ENCODE peak calls at places on chromosome 7, in ten cellular contexts. A, P, D, E, H, Z, Y, J, B and M are unnamed samples. For H3K36me3, the result is how much of the 10 kb centered on the place peaks cover.

GRCh38 chr7:30238721-30239441 is 45.5 kb upstream of the ZNRF2 start:
- DNase-seq in B (peak), H (peak), J (no peak), E (peak), D (no peak), P (peak), Y (peak), A (peak), Z (no peak), M (peak)

GRCh38 chr7:155526225-155526624 is 20.1 kb downstream of the CNPY1 start:
- DNase-seq in P (no peak), B (no peak), A (no peak), J (no peak), Y (no peak), H (no peak), D (peak), E (no peak), Z (no peak), M (no peak)

GRCh38 chr7:7452652-7453051 is 83.0 kb downstream of the COL28A1 start:
- DNase-seq in Y (no peak), J (no peak), D (no peak), B (no peak), P (no peak), H (no peak), E (no peak), Z (no peak), A (no peak), M (no peak)

GRCh38 chr7:15459018-15459621 is 102.7 kb downstream of the AGMO start:
- DNase-seq in P (no peak), E (no peak), A (no peak), J (peak), D (no peak), B (no peak), Z (no peak), H (no peak), Y (no peak), M (no peak)

GRCh38 chr7:155738652-155739537 is 73.4 kb downstream of the SHH start:
- DNase-seq in A (peak), Z (no peak), B (peak), P (peak), J (peak), D (no peak), Y (no peak), H (peak), E (peak), M (peak)

GRCh38 chr7:41463770-41464470 is 239.0 kb downstream of the INHBA start:
- DNase-seq in Y (no peak), P (no peak), E (no peak), Z (no peak), J (no peak), D (no peak), H (no peak), B (no peak), A (no peak), M (no peak)

GRCh38 chr7:7114575-7115291 is 67.6 kb upstream of the C1GALT1 start:
- DNase-seq in J (no peak), B (no peak), D (no peak), H (no peak), E (no peak), Y (no peak), P (no peak), A (peak), Z (no peak), M (no peak)

GRCh38 chr7:16838386-16838785 is 33.6 kb upstream of the AGR2 start:
- DNase-seq in P (no peak), J (no peak), H (peak), E (no peak), A (no peak), Z (no peak), Y (no peak), B (no peak), D (no peak), M (no peak)

GRCh38 chr7:148905093-148905666 is 21.1 kb upstream of the EZH2 start:
- DNase-seq in Y (no peak), H (no peak), P (no peak), J (no peak), D (no peak), E (no peak), B (no peak), Z (no peak), A (no peak), M (no peak)

GRCh38 chr7:27958933-27959548 is 219.1 kb downstream of the TAX1BP1 start:
- DNase-seq in P (no peak), J (no peak), E (no peak), D (no peak), Y (no peak), B (no peak), A (no peak), Z (no peak), H (no peak), M (no peak)

GRCh38 chr7:66521675-66522074 is 107.0 kb upstream of the KCTD7 start:
- DNase-seq in A (no peak), B (no peak), P (no peak), D (no peak), Y (no peak), E (no peak), H (no peak), J (no peak), Z (no peak), M (no peak)

GRCh38 chr7:66255533-66256100 is 50.5 kb downstream of the TPST1 start:
- DNase-seq in E (no peak), H (peak), A (no peak), P (no peak), D (no peak), J (no peak), Z (no peak), B (no peak), Y (no peak), M (no peak)

GRCh38 chr7:75732764-75733630 is 5.7 kb downstream of the HIP1 start:
- DNase-seq in H (peak), B (no peak), Y (no peak), P (no peak), J (peak), Z (no peak), D (no peak), A (peak), E (no peak), M (no peak)

GRCh38 chr7:1291040-1291689 is 58.5 kb downstream of the UNCX start:
- DNase-seq in Z (no peak), H (no peak), J (no peak), P (no peak), E (no peak), Y (no peak), A (no peak), B (no peak), D (no peak), M (no peak)

GRCh38 chr7:70681847-70682350 is 450.0 kb upstream of the GALNT17 start:
- DNase-seq in B (no peak), A (no peak), E (no peak), Z (no peak), J (no peak), D (no peak), P (no peak), Y (no peak), H (no peak), M (no peak)

GRCh38 chr7:44801890-44802289 is 5.4 kb downstream of the PPIA start:
- DNase-seq in E (no peak), Z (no peak), H (peak), D (no peak), P (no peak), A (no peak), B (no peak), J (no peak), Y (no peak), M (no peak)

GRCh38 chr7:55148992-55149391 is 130.2 kb downstream of the EGFR start:
- DNase-seq in D (no peak), P (no peak), E (no peak), B (no peak), J (no peak), H (no peak), A (no peak), Z (no peak), Y (no peak), M (no peak)

GRCh38 chr7:85750454-85750949 is 563.6 kb upstream of the SEMA3D start:
- DNase-seq in A (peak), P (peak), E (no peak), J (peak), Y (peak), H (peak), D (no peak), B (no peak), Z (no peak), M (no peak)

GRCh38 chr7:2168612-2169312 is 64.0 kb downstream of the MAD1L1 start:
- DNase-seq in H (no peak), A (no peak), P (no peak), D (no peak), B (no peak), E (no peak), J (no peak), Y (no peak), Z (no peak), M (no peak)

GRCh38 chr7:141462958-141463357 is 88.3 kb upstream of the AGK start:
- DNase-seq in H (no peak), J (no peak), P (no peak), Y (no peak), D (no peak), Z (no peak), B (no peak), A (no peak), E (no peak), M (peak)

GRCh38 chr7:134740364-134740763 is 39.1 kb upstream of the CALD1 start:
- DNase-seq in J (no peak), A (no peak), E (no peak), Y (no peak), D (no peak), H (no peak), B (no peak), Z (no peak), P (no peak), M (no peak)

GRCh38 chr7:6106140-6106904 is 75.1 kb downstream of the ANKRD61 start:
- DNase-seq in P (peak), Z (no peak), E (no peak), J (peak), Y (peak), A (no peak), D (peak), B (no peak), H (peak), M (no peak)

GRCh38 chr7:50649259-50649885 is 84.2 kb upstream of the DDC start:
- DNase-seq in Y (no peak), E (no peak), H (no peak), B (peak), Z (no peak), J (no peak), A (no peak), D (no peak), P (no peak), M (no peak)

GRCh38 chr7:74028321-74028812 is 394 bp downstream of the ELN start:
- DNase-seq in H (no peak), P (no peak), A (no peak), J (no peak), D (no peak), E (no peak), Z (no peak), B (no peak), Y (no peak), M (no peak)
- H3K4me3 ChIP-seq in H (no peak), P (peak), A (no peak), J (no peak), D (peak), E (peak), Z (peak), B (peak), Y (no peak), M (peak)

GRCh38 chr7:152162287-152162686 is 136.8 kb downstream of the GALNT11 start:
- DNase-seq in D (no peak), A (no peak), E (no peak), J (no peak), B (no peak), Z (no peak), P (no peak), Y (no peak), H (no peak), M (no peak)

GRCh38 chr7:152158801-152159587 is 133.5 kb downstream of the GALNT11 start:
- DNase-seq in B (no peak), E (no peak), H (no peak), A (no peak), Y (peak), D (no peak), J (no peak), P (no peak), Z (no peak), M (no peak)
- H3K36me3 ChIP-seq in B (half or more), E (half or more), H (under half), A (under half), Y (under half), D (half or more), J (under half), P (under half), Z (under half), M (under half)

GRCh38 chr7:36941359-36941758 is 217.1 kb upstream of the AOAH start:
- DNase-seq in D (no peak), B (no peak), E (no peak), A (no peak), Z (no peak), J (no peak), Y (no peak), H (no peak), P (no peak), M (no peak)

GRCh38 chr7:36942062-36942461 is 217.8 kb upstream of the AOAH start:
- DNase-seq in D (no peak), H (no peak), A (no peak), Y (no peak), E (no peak), J (no peak), B (no peak), P (no peak), Z (no peak), M (no peak)

GRCh38 chr7:36942558-36943354 is 218.5 kb upstream of the AOAH start:
- DNase-seq in A (no peak), Z (no peak), B (no peak), D (no peak), Y (no peak), J (no peak), P (no peak), E (no peak), H (no peak), M (no peak)

GRCh38 chr7:36939816-36940215 is 215.5 kb upstream of the AOAH start:
- DNase-seq in H (no peak), J (no peak), B (no peak), Y (no peak), Z (no peak), A (no peak), P (no peak), E (no peak), D (no peak), M (no peak)

DNA sequence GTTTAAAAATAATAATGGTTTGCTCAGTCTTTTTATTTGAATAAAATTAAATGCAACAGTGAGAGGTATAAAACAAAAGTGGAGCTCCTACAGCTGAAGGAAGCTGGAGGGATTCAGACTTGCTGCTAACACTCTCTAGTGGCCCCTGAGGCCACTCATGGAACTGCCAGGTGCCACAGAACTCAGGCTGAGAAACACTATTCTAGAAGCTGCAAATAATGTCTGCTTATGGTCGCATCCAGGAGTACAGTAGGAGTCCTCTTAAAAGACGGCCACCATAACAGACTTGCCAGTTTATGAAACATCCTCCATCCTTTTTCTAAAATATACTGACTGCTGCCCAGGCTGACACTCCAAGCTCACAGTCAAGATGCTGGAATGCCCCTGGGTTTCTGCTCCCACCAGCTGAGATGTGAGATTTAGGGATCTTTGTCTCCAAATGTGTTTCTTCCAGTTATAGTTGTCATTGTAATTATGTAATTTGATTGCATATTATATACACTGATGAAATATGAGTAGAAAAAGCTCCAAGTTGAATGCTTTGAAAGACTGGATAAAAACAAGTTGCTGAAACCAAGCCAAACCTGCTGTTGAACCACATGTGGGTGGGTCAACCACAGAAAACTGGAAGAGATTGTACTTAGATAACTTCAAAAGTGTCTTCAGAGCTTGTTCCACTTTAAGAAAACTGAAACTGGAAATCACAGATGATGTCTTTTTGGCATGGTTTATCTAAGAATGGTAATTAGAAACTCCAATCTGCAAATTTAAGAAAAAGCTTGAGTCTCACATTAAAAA is 213.7 kb upstream of the AOAH start:
- DNase-seq in B (no peak), D (no peak), Z (no peak), E (no peak), Y (no peak), J (no peak), H (no peak), A (no peak), P (no peak), M (no peak)
- TF ChIP-seq CTCF in B (no peak), D (no peak), Z (no peak), E (no peak), Y (no peak), J (no peak), H (no peak), A (no peak), P (no peak), M (no peak)

GRCh38 chr7:98203964-98204605 is 7.2 kb upstream of the BHLHA15 start:
- DNase-seq in D (no peak), H (no peak), E (no peak), A (no peak), J (no peak), B (no peak), Y (no peak), Z (no peak), P (no peak), M (no peak)

GRCh38 chr7:98204670-98205069 is 6.6 kb upstream of the BHLHA15 start:
- DNase-seq in Z (no peak), P (no peak), A (no peak), D (no peak), H (no peak), B (peak), Y (no peak), E (no peak), J (no peak), M (no peak)

GRCh38 chr7:98200364-98200763 is 10.9 kb upstream of the BHLHA15 start:
- DNase-seq in P (no peak), A (no peak), H (no peak), J (no peak), Y (peak), D (no peak), E (no peak), Z (no peak), B (no peak), M (no peak)

GRCh38 chr7:98203261-98203963 is 7.8 kb upstream of the BHLHA15 start:
- DNase-seq in Y (peak), E (no peak), H (no peak), B (no peak), J (no peak), A (no peak), D (no peak), Z (no peak), P (no peak), M (no peak)

DNA sequence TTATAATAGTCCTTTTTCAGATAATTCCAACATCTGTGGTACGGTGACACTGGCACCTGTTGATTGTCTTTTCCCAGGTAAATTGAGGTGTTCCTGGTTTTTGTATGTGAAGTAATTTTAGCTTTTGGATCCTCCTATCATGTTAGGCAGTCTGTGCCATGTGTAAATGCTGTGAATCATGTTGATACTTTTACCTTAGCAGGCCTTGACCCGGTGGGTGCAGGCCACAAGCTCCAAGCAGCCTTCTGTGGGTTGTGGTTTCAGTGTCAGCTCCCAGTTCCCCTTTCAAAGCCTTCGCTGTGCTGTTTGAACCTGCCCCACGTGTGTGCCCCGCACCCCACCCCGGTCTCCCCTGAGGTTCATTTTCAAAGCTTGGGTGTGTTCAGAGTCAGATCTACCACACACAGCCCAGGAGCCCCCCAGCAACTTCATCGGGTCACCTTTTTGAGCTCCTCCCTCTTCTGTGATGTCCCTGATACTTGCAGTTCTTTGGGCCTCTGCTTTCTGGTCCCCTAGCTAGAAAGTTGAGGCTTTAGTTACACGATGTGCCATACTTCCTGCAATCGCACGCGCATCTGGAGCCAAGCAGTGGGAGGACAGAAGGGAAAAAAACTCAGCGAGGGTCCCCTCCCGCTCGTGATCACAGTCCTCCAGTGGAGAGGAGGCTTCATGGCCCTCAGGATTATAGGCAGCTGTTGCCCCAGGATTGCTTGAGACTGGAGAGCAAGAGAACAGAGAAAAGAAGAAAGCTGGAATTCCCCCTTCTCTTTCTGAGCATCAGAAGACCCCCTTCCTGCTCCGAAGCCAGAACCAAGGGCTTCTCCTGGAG is 8.7 kb upstream of the BHLHA15 start:
- DNase-seq in H (no peak), J (no peak), Z (no peak), D (no peak), A (no peak), P (no peak), B (no peak), E (no peak), Y (peak), M (no peak)
- H3K4me3 ChIP-seq in H (no peak), J (no peak), Z (no peak), D (no peak), A (no peak), P (no peak), B (no peak), E (no peak), Y (peak), M (no peak)

DNA sequence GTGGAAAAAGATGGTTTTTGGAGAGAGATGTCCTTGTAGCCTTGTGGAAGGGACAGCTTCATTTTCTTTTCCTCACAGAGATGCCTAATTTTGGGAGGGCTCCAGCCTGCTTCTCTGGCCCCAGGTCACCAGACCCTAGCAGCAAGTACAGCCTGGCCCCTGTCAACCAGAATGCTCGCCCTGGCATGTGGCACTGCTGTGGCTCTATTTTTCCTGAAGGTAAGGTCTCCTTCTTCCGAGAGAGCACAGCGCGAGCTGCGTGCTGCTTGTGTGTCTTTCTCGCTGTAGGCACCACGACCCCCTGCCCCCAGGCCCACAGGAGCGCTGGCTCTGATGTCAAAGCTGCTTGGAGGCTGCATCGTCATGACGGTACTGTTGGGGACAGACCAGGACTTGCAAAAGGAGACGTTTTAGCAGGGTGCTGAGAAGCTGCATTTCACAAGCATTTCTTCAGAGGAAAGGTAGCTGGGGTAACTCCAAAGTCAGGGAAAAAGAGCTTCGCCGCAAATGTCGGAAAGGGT is 58.7 kb downstream of the CLEC2L start:
- DNase-seq in P (no peak), B (no peak), E (no peak), Z (no peak), A (no peak), Y (no peak), J (no peak), H (no peak), D (no peak), M (no peak)
- H3K36me3 ChIP-seq in P (under half), B (under half), E (half or more), Z (under half), A (under half), Y (under half), J (half or more), H (under half), D (half or more), M (half or more)

GRCh38 chr7:4483851-4484250 is 198.2 kb upstream of the FOXK1 start:
- DNase-seq in P (no peak), B (no peak), E (no peak), A (no peak), J (no peak), Z (no peak), D (no peak), H (no peak), Y (no peak), M (no peak)

GRCh38 chr7:4484545-4484944 is 197.6 kb upstream of the FOXK1 start:
- DNase-seq in J (no peak), E (no peak), Y (no peak), B (no peak), D (no peak), H (no peak), Z (no peak), A (no peak), P (no peak), M (no peak)

GRCh38 chr7:4479367-4480039 is 202.6 kb upstream of the FOXK1 start:
- DNase-seq in E (no peak), D (no peak), J (peak), A (peak), Y (no peak), B (no peak), H (peak), P (no peak), Z (no peak), M (no peak)
- TF ChIP-seq CTCF in E (peak), D (peak), J (peak), A (peak), Y (peak), B (no peak), H (peak), P (no peak), Z (peak), M (no peak)

DNA sequence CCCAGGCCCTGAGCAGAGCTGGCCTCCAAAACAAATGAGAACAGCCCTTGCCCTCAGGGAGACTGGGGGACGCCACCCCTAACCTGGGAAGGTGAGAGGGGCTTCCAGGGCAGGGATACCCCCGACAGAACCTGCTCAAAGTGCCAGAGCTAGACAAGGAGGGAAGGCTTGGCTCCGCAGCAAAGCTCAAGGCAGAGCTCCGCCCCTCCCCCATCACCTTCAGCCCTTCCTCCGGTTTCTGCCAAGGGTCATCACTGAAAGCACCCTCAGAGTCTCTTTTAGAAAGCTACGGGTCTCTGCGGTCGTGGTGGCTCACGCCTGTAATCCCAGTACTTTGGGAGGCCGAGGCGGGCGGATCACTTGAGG is 73.4 kb upstream of the CUX1 start:
- DNase-seq in J (no peak), P (no peak), D (no peak), H (no peak), B (no peak), Y (no peak), A (no peak), E (no peak), Z (no peak), M (no peak)
- H3K4me3 ChIP-seq in J (no peak), P (no peak), D (peak), H (no peak), B (no peak), Y (peak), A (no peak), E (peak), Z (peak), M (peak)